ENCODE peak calls at places on chromosomes 2 and 18, in nine cellular contexts. O is OCI-LY7; L is CD8-positive, alpha-beta T cell; E is ovary; G is endodermal cell; R is A549; H is body of pancreas; W is heart right ventricle; S is fibroblast of lung. C is an unnamed sample.

GRCh38 chr2:44937688-44938240 is 3.7 kb upstream of the SIX3 start:
- DNase-seq in O (no peak), L (no peak), E (no peak), G (peak; percentile 91), R (peak; percentile 81), H (no peak), W (no peak), S (no peak), C (no peak)

GRCh38 chr2:239636808-239637207 is 236.0 kb upstream of the HDAC4 start:
- DNase-seq in O (no peak), L (no peak), E (no peak), G (no peak), R (no peak), H (no peak), W (no peak), S (no peak), C (no peak)

GRCh38 chr18:68466714-68467113 is 248.2 kb downstream of the TMX3 start:
- DNase-seq in O (no peak), L (no peak), E (no peak), G (no peak), R (no peak), H (no peak), W (no peak), S (no peak), C (no peak)

GRCh38 chr2:219466816-219467735 is 31.6 kb upstream of the GMPPA start:
- DNase-seq in O (no peak), L (no peak), E (no peak), G (no peak), R (no peak), H (no peak), W (no peak), S (no peak), C (no peak)

GRCh38 chr2:11532434-11533055 is 1.3 kb upstream of the GREB1 start:
- DNase-seq in O (no peak), L (no peak), E (peak; percentile 40), G (peak; percentile 37), R (no peak), H (no peak), W (no peak), S (peak; percentile 48), C (no peak)

GRCh38 chr18:54205951-54206350 is 18.5 kb downstream of the MBD2 start:
- DNase-seq in O (no peak), L (no peak), E (no peak), G (no peak), R (no peak), H (no peak), W (no peak), S (peak; percentile 14), C (no peak)

GRCh38 chr2:120395686-120396518 is 50.0 kb downstream of the INHBB start:
- DNase-seq in O (no peak), L (no peak), E (no peak), G (peak; percentile 57), R (no peak), H (peak; percentile 50), W (no peak), S (no peak), C (no peak)

GRCh38 chr2:163264376-163264775 is 425.8 kb upstream of the KCNH7 start:
- DNase-seq in O (no peak), L (no peak), E (no peak), G (no peak), R (no peak), H (no peak), W (no peak), S (no peak), C (no peak)

GRCh38 chr2:71602115-71602495 is 148.7 kb downstream of the DYSF start:
- DNase-seq in O (no peak), L (no peak), E (peak; percentile 0), G (no peak), R (no peak), H (no peak), W (no peak), S (no peak), C (no peak)

GRCh38 chr2:23385748-23386421 is 906 bp downstream of the KLHL29 start:
- DNase-seq in O (no peak), L (no peak), E (peak; percentile 39), G (peak; percentile 71), R (peak; percentile 65), H (peak; percentile 25), W (no peak), S (no peak), C (no peak)

GRCh38 chr2:106581276-106581675 is 94.1 kb downstream of the CD8B2 start:
- DNase-seq in O (no peak), L (no peak), E (no peak), G (no peak), R (no peak), H (no peak), W (no peak), S (no peak), C (no peak)

GRCh38 chr2:212814941-212815340 is 276.3 kb upstream of the ERBB4 start:
- DNase-seq in O (no peak), L (no peak), E (no peak), G (no peak), R (no peak), H (no peak), W (no peak), S (no peak), C (no peak)

GRCh38 chr2:168192839-168193616 is 54.4 kb downstream of the STK39 start:
- DNase-seq in O (peak; percentile 57), L (no peak), E (no peak), G (peak; percentile 54), R (no peak), H (no peak), W (no peak), S (peak; percentile 63), C (no peak)

GRCh38 chr2:66578067-66578852 is 143.3 kb downstream of the MEIS1 start:
- DNase-seq in O (no peak), L (no peak), E (peak; percentile 39), G (peak; percentile 62), R (no peak), H (peak; percentile 73), W (no peak), S (peak; percentile 82), C (no peak)

GRCh38 chr2:118604831-118605230 is 242.6 kb downstream of the EN1 start:
- DNase-seq in O (no peak), L (no peak), E (no peak), G (no peak), R (no peak), H (peak; percentile 42), W (no peak), S (no peak), C (no peak)

GRCh38 chr18:74963820-74964446 is 245.0 kb downstream of the PTGR3 start:
- DNase-seq in O (peak; percentile 26), L (no peak), E (no peak), G (peak; percentile 74), R (no peak), H (peak; percentile 57), W (peak; percentile 61), S (peak; percentile 76), C (peak; percentile 25)

GRCh38 chr2:6576312-6576711 is 289.4 kb downstream of the CMPK2 start:
- DNase-seq in O (no peak), L (no peak), E (no peak), G (no peak), R (no peak), H (no peak), W (no peak), S (peak; percentile 21), C (no peak)

GRCh38 chr2:20103514-20103913 is 52.1 kb upstream of the LAPTM4A start:
- DNase-seq in O (no peak), L (no peak), E (no peak), G (no peak), R (peak; percentile 39), H (no peak), W (no peak), S (no peak), C (no peak)

GRCh38 chr2:130922417-130922816 is 85.7 kb downstream of the ARHGEF4 start:
- DNase-seq in O (no peak), L (no peak), E (no peak), G (no peak), R (no peak), H (no peak), W (no peak), S (no peak), C (no peak)
- H3K27ac ChIP-seq in O (no peak overlapping the region), L (no peak overlapping the region), E (no peak overlapping the region), G (no peak overlapping the region), R (no peak overlapping the region), H (no peak overlapping the region), W (no peak overlapping the region), S (no peak overlapping the region), C (no peak overlapping the region)

GRCh38 chr2:144237845-144238637 is 281.9 kb downstream of the ZEB2 start:
- DNase-seq in O (peak; percentile 55), L (no peak), E (no peak), G (no peak), R (no peak), H (no peak), W (no peak), S (no peak), C (no peak)
- H3K4me1 ChIP-seq in O (peaks cover 92% of the 10 kb centered on the region), L (peaks cover 24% of the 10 kb centered on the region), E (peaks cover 2% of the 10 kb centered on the region), G (no peaks in the 10 kb centered on the region), R (no peaks in the 10 kb centered on the region), H (peaks cover 12% of the 10 kb centered on the region), W (peaks cover 7% of the 10 kb centered on the region), S (no peaks in the 10 kb centered on the region), C (no peaks in the 10 kb centered on the region)

GRCh38 chr2:157806426-157806825 is 69.7 kb downstream of the ACVR1 start:
- DNase-seq in O (no peak), L (no peak), E (no peak), G (no peak), R (no peak), H (no peak), W (no peak), S (no peak), C (no peak)

GRCh38 chr2:157809212-157809611 is 66.9 kb downstream of the ACVR1 start:
- DNase-seq in O (no peak), L (no peak), E (no peak), G (no peak), R (no peak), H (no peak), W (no peak), S (peak; percentile 82), C (no peak)

GRCh38 chr2:157810037-157810436 is 66.1 kb downstream of the ACVR1 start:
- DNase-seq in O (no peak), L (no peak), E (no peak), G (no peak), R (no peak), H (no peak), W (no peak), S (peak; percentile 27), C (no peak)

GRCh38 chr2:157805519-157805918 is 70.6 kb downstream of the ACVR1 start:
- DNase-seq in O (no peak), L (no peak), E (no peak), G (no peak), R (no peak), H (no peak), W (no peak), S (no peak), C (no peak)

GRCh38 chr2:157808421-157808820 is 67.7 kb downstream of the ACVR1 start:
- DNase-seq in O (no peak), L (no peak), E (no peak), G (no peak), R (no peak), H (no peak), W (no peak), S (no peak), C (no peak)
- H3K27ac ChIP-seq in O (no peak overlapping the region), L (no peak overlapping the region), E (no peak overlapping the region), G (no peak overlapping the region), R (no peak overlapping the region), H (no peak overlapping the region), W (peak overlapping the region; percentile 46), S (no peak overlapping the region), C (no peak overlapping the region)

DNA sequence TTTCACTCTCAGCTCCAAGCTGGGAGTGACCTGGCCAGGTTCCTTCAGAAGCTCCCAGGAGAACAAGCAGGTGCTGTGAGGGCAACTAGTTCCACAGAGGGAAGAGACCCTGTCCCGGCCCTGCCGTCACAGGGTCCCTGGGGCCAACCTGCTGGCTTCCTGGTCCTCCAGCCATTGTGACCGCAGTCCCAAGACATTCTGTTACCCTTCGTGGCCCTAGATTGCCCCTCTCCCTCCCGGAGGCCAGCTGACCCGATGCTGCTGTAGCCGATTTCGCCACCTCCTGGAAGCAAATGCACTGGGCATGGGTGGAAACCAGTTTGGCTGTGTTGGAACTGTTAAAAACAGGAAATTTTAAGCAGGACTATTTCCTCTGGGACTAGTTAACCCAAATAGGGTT is 55.4 kb downstream of the EPAS1 start:
- DNase-seq in O (no peak), L (no peak), E (no peak), G (no peak), R (no peak), H (no peak), W (peak; percentile 72), S (no peak), C (no peak)
- H3K4me1 ChIP-seq in O (no peaks in the 10 kb centered on the region), L (peaks cover 67% of the 10 kb centered on the region), E (no peaks in the 10 kb centered on the region), G (no peaks in the 10 kb centered on the region), R (no peaks in the 10 kb centered on the region), H (no peaks in the 10 kb centered on the region), W (peaks cover 82% of the 10 kb centered on the region), S (peaks cover 2% of the 10 kb centered on the region), C (peaks cover 1% of the 10 kb centered on the region)